ENCODE peak calls at places on chromosomes 6 and 20, in five cellular contexts. One of them, this sample, is unnamed.

GRCh38 chr6:154370545-154370944 is 13.9 kb upstream of the IPCEF1 start:
- DNase-seq in GM13976: peak
- DNase-seq in A172: peak
- DNase-seq in ovary: no peak
- DNase-seq in T-helper 1 cell: no peak
- DNase-seq in this sample: peak

GRCh38 chr20:12067686-12068085 is 150.0 kb downstream of the BTBD3 start:
- DNase-seq in GM13976: no peak
- DNase-seq in A172: no peak
- DNase-seq in ovary: no peak
- DNase-seq in T-helper 1 cell: no peak
- DNase-seq in this sample: no peak

GRCh38 chr20:47985092-47985850 is 200.0 kb upstream of the SULF2 start:
- DNase-seq in GM13976: no peak
- DNase-seq in A172: peak
- DNase-seq in ovary: no peak
- DNase-seq in T-helper 1 cell: no peak
- DNase-seq in this sample: no peak

GRCh38 chr6:156780117-156780641 is 3.0 kb downstream of the ARID1B start:
- DNase-seq in GM13976: peak
- DNase-seq in A172: peak
- DNase-seq in ovary: no peak
- DNase-seq in T-helper 1 cell: peak
- DNase-seq in this sample: peak

GRCh38 chr6:155224031-155224451 is 39.8 kb upstream of the CLDN20 start:
- DNase-seq in GM13976: peak
- DNase-seq in A172: peak
- DNase-seq in ovary: no peak
- DNase-seq in T-helper 1 cell: peak
- DNase-seq in this sample: peak

GRCh38 chr6:21820442-21820841 is 226.9 kb downstream of the SOX4 start:
- DNase-seq in GM13976: no peak
- DNase-seq in A172: no peak
- DNase-seq in ovary: no peak
- DNase-seq in T-helper 1 cell: no peak
- DNase-seq in this sample: no peak

GRCh38 chr6:143224516-143224915 is 163.8 kb downstream of the AIG1 start:
- DNase-seq in GM13976: no peak
- DNase-seq in A172: no peak
- DNase-seq in ovary: no peak
- DNase-seq in T-helper 1 cell: no peak
- DNase-seq in this sample: no peak

GRCh38 chr6:111614833-111615582 is 9.3 kb upstream of the TRAF3IP2 start:
- DNase-seq in GM13976: no peak
- DNase-seq in A172: no peak
- DNase-seq in ovary: no peak
- DNase-seq in T-helper 1 cell: no peak
- DNase-seq in this sample: no peak

GRCh38 chr6:107695061-107695715 is 128.9 kb downstream of the SCML4 start:
- DNase-seq in GM13976: no peak
- DNase-seq in A172: no peak
- DNase-seq in ovary: no peak
- DNase-seq in T-helper 1 cell: no peak
- DNase-seq in this sample: no peak

GRCh38 chr6:121430514-121431460 is 4.7 kb upstream of the GJA1 start:
- DNase-seq in GM13976: no peak
- DNase-seq in A172: peak
- DNase-seq in ovary: no peak
- DNase-seq in T-helper 1 cell: no peak
- DNase-seq in this sample: peak

GRCh38 chr6:128696651-128697391 is 176.4 kb upstream of the PTPRK start:
- DNase-seq in GM13976: no peak
- DNase-seq in A172: peak
- DNase-seq in ovary: no peak
- DNase-seq in T-helper 1 cell: no peak
- DNase-seq in this sample: peak

GRCh38 chr6:73363537-73363875 is 1.0 kb downstream of the KHDC3L start:
- DNase-seq in GM13976: no peak
- DNase-seq in A172: no peak
- DNase-seq in ovary: no peak
- DNase-seq in T-helper 1 cell: no peak
- DNase-seq in this sample: no peak

GRCh38 chr20:17611540-17612286 is 41.8 kb downstream of the DSTN start:
- DNase-seq in GM13976: peak
- DNase-seq in A172: no peak
- DNase-seq in ovary: no peak
- DNase-seq in T-helper 1 cell: no peak
- DNase-seq in this sample: peak

GRCh38 chr6:121479486-121480098 is 44.1 kb downstream of the GJA1 start:
- DNase-seq in GM13976: no peak
- DNase-seq in A172: peak
- DNase-seq in ovary: no peak
- DNase-seq in T-helper 1 cell: no peak
- DNase-seq in this sample: no peak

GRCh38 chr6:140183881-140184280 is 809.4 kb upstream of the CITED2 start:
- DNase-seq in GM13976: no peak
- DNase-seq in A172: no peak
- DNase-seq in ovary: no peak
- DNase-seq in T-helper 1 cell: no peak
- DNase-seq in this sample: no peak